ENCODE peak calls at places on chromosomes 2 and 18, in seven cellular contexts. G is Calu3, R is tibial nerve, T is breast epithelium, Y is SK-N-SH, S is cardiac fibroblast, W is progenitor cell of endocrine pancreas. N is an unnamed sample.
A peak's percentile ranks its signal among the peaks of the same experiment; 100 is the strongest.

GRCh38 chr2:110104025-110104771 is 11.4 kb downstream of the MALL start:
- DNase-seq in G (no peak), R (no peak), T (no peak), Y (no peak), S (no peak), W (no peak), N (peak; percentile 81)

GRCh38 chr2:102271844-102272243 is 39.5 kb upstream of the IL1RL1 start:
- DNase-seq in G (no peak), R (no peak), T (no peak), Y (no peak), S (no peak), W (no peak), N (no peak)

GRCh38 chr2:68103026-68103425 is 40.2 kb upstream of the C1D start:
- DNase-seq in G (no peak), R (no peak), T (no peak), Y (no peak), S (peak; percentile 9), W (no peak), N (no peak)

GRCh38 chr2:37781028-37781427 is 109.6 kb upstream of the CDC42EP3 start:
- DNase-seq in G (no peak), R (no peak), T (no peak), Y (no peak), S (peak; percentile 43), W (no peak), N (no peak)

GRCh38 chr2:8600456-8600855 is 81.4 kb upstream of the ID2 start:
- DNase-seq in G (no peak), R (no peak), T (no peak), Y (no peak), S (no peak), W (no peak), N (no peak)

GRCh38 chr2:107325983-107326786 is 440.2 kb upstream of the ST6GAL2 start:
- DNase-seq in G (no peak), R (peak; percentile 41), T (no peak), Y (no peak), S (peak; percentile 95), W (no peak), N (peak; percentile 36)

GRCh38 chr18:12254820-12255511 is 805 bp downstream of the CIDEA start:
- DNase-seq in G (no peak), R (no peak), T (no peak), Y (no peak), S (no peak), W (no peak), N (no peak)

GRCh38 chr2:101185085-101185484 is 33.9 kb upstream of the TBC1D8 start:
- DNase-seq in G (no peak), R (no peak), T (no peak), Y (no peak), S (no peak), W (no peak), N (no peak)

GRCh38 chr2:222738759-222739292 is 67.4 kb downstream of the MOGAT1 start:
- DNase-seq in G (no peak), R (no peak), T (no peak), Y (no peak), S (no peak), W (no peak), N (no peak)

GRCh38 chr2:239600650-239601049 is 199.8 kb upstream of the HDAC4 start:
- DNase-seq in G (no peak), R (no peak), T (no peak), Y (no peak), S (no peak), W (peak; percentile 0), N (no peak)

GRCh38 chr2:25252291-25253152 is 84.1 kb upstream of the POMC start:
- DNase-seq in G (peak; percentile 75), R (peak; percentile 32), T (no peak), Y (peak; percentile 99), S (peak; percentile 70), W (peak; percentile 90), N (peak; percentile 29)

GRCh38 chr2:196758474-196759377 is 40.8 kb downstream of the GTF3C3 start:
- DNase-seq in G (no peak), R (no peak), T (no peak), Y (peak; percentile 22), S (peak; percentile 60), W (no peak), N (no peak)

GRCh38 chr2:45237128-45237527 is 227.9 kb upstream of the SIX2 start:
- DNase-seq in G (no peak), R (no peak), T (no peak), Y (no peak), S (peak; percentile 69), W (no peak), N (no peak)

GRCh38 chr2:62435720-62436119 is 70.3 kb downstream of the TMEM17 start:
- DNase-seq in G (no peak), R (no peak), T (no peak), Y (no peak), S (no peak), W (no peak), N (no peak)

GRCh38 chr2:112301171-112301584 is 25.8 kb downstream of the ZC3H6 start:
- DNase-seq in G (no peak), R (no peak), T (no peak), Y (no peak), S (peak; percentile 90), W (no peak), N (no peak)

GRCh38 chr18:42374961-42375360 is 419.9 kb downstream of the PIK3C3 start:
- DNase-seq in G (no peak), R (no peak), T (no peak), Y (no peak), S (no peak), W (no peak), N (no peak)

GRCh38 chr18:21853020-21853419 is 112.4 kb downstream of the MIB1 start:
- DNase-seq in G (no peak), R (no peak), T (no peak), Y (no peak), S (peak; percentile 52), W (no peak), N (no peak)

GRCh38 chr2:47992671-47993070 is 86.4 kb upstream of the FBXO11 start:
- DNase-seq in G (no peak), R (no peak), T (no peak), Y (no peak), S (no peak), W (no peak), N (no peak)
- TF ChIP-seq CTCF in G (no peak), R (no peak), T (no peak), Y (no peak), S (no peak), W (no peak), N (no peak)

GRCh38 chr2:195498839-195499490 is 158.1 kb upstream of the SLC39A10 start:
- DNase-seq in G (no peak), R (no peak), T (no peak), Y (no peak), S (peak; percentile 47), W (no peak), N (no peak)

GRCh38 chr2:195503208-195503607 is 153.8 kb upstream of the SLC39A10 start:
- DNase-seq in G (no peak), R (no peak), T (no peak), Y (no peak), S (no peak), W (no peak), N (no peak)

GRCh38 chr2:195498176-195498575 is 158.8 kb upstream of the SLC39A10 start:
- DNase-seq in G (peak; percentile 57), R (peak; percentile 52), T (no peak), Y (no peak), S (peak; percentile 54), W (no peak), N (peak; percentile 27)

GRCh38 chr2:195501746-195502145 is 155.3 kb upstream of the SLC39A10 start:
- DNase-seq in G (no peak), R (no peak), T (no peak), Y (no peak), S (no peak), W (no peak), N (no peak)

DNA sequence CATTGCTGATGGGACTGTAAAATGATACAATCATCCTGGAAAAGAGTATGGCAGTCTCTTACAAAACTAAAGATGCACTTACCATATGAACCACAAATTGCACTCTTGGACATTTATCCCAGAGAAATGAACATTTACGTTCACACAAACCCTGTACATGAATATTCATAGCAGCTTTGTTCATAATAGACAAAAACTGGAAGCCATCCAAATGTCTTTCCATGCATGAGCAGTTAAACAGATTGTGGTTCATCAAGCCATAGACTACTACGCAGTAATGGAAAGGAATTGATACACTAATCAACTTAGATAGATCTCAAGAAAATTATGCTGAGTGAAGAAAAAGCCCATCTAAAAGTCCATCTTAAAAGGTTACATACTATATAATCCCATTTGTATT is 156.1 kb upstream of the SLC39A10 start:
- DNase-seq in G (no peak), R (no peak), T (no peak), Y (no peak), S (no peak), W (no peak), N (no peak)
- TF ChIP-seq CTCF in G (no peak), R (no peak), T (no peak), Y (no peak), S (no peak), W (no peak), N (no peak)

GRCh38 chr18:76844144-76844543 is 21.8 kb downstream of the ZNF236 start:
- DNase-seq in G (no peak), R (no peak), T (no peak), Y (no peak), S (no peak), W (no peak), N (no peak)

GRCh38 chr18:76850112-76850511 is 27.8 kb downstream of the ZNF236 start:
- DNase-seq in G (no peak), R (no peak), T (no peak), Y (no peak), S (no peak), W (no peak), N (no peak)

GRCh38 chr18:76846217-76846616 is 23.9 kb downstream of the ZNF236 start:
- DNase-seq in G (no peak), R (no peak), T (no peak), Y (no peak), S (no peak), W (no peak), N (no peak)

GRCh38 chr18:76844742-76845477 is 22.6 kb downstream of the ZNF236 start:
- DNase-seq in G (peak; percentile 29), R (no peak), T (no peak), Y (no peak), S (no peak), W (no peak), N (no peak)

GRCh38 chr18:76847926-76848325 is 25.6 kb downstream of the ZNF236 start:
- DNase-seq in G (no peak), R (no peak), T (no peak), Y (no peak), S (no peak), W (no peak), N (no peak)
- TF ChIP-seq CTCF in G (no peak), R (no peak), T (no peak), Y (peak; percentile 27), S (peak; percentile 23), W (no peak), N (no peak)

DNA sequence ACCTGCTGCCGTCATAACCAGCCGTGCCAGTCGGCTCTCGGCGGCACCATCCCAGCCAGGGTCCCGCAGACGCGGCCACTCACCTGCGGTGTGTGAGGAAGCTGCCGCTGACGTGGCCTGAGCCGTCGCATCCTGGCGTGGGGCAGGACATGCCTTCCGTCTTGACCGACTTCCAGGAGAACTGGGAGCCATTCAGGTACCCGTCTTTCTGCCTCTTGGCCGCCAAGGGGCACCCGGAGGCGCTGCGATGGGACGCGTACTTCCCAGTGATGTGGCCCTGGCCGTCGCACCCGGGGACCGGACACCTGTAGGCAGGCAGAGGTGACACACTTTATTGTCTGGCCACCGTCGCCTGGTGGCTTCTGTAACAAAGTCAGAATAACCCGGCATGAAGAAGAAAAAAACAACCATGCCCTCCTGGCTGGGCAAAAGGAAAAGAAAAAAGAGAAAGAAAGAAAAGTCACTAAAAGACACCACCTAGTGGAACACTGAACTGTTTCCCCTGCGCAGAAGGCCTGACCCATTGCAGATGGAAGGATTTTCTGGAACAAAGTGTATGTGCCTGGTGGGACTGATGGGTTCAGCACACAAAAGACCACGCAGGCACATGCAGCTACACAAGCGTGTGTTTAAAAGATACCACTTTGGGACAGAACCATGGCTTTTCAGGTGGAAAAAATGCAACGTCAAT is 94.9 kb upstream of the PXDN start:
- DNase-seq in G (no peak), R (no peak), T (no peak), Y (no peak), S (no peak), W (no peak), N (no peak)
- TF ChIP-seq CTCF in G (no peak), R (no peak), T (no peak), Y (no peak), S (no peak), W (peak; percentile 11), N (no peak)